ENCODE peak calls at places on chromosomes 11 and 22, in four cellular contexts. One of them, this sample, is unnamed.
A peak's percentile ranks its signal among the peaks of the same experiment; 100 is the strongest.

GRCh38 chr11:19734171-19734570 is 21.5 kb downstream of the NAV2 start:
- DNase-seq in Panc1: no peak
- DNase-seq in K562: no peak
- DNase-seq in HepG2: no peak
- DNase-seq in this sample: no peak

GRCh38 chr11:22927793-22928192 is 67.5 kb upstream of the CCDC179 start:
- DNase-seq in Panc1: no peak
- DNase-seq in K562: no peak
- DNase-seq in HepG2: no peak
- DNase-seq in this sample: no peak

GRCh38 chr22:22431271-22432220 is 77.0 kb downstream of the ZNF280B start:
- DNase-seq in Panc1: peak; percentile 24
- DNase-seq in K562: peak; percentile 99
- DNase-seq in HepG2: peak; percentile 49
- DNase-seq in this sample: peak; percentile 34

GRCh38 chr11:131713529-131714134 is 343.2 kb downstream of the NTM start:
- DNase-seq in Panc1: no peak
- DNase-seq in K562: no peak
- DNase-seq in HepG2: peak; percentile 3
- DNase-seq in this sample: no peak

GRCh38 chr11:101617735-101618332 is 34.0 kb upstream of the TRPC6 start:
- DNase-seq in Panc1: no peak
- DNase-seq in K562: no peak
- DNase-seq in HepG2: no peak
- DNase-seq in this sample: no peak

GRCh38 chr11:70060611-70061293 is 17.4 kb upstream of the ANO1 start:
- DNase-seq in Panc1: no peak
- DNase-seq in K562: no peak
- DNase-seq in HepG2: no peak
- DNase-seq in this sample: no peak

GRCh38 chr11:117912497-117912896 is 16.7 kb downstream of the TMPRSS13 start:
- DNase-seq in Panc1: no peak
- DNase-seq in K562: no peak
- DNase-seq in HepG2: no peak
- DNase-seq in this sample: no peak

GRCh38 chr22:20658433-20659222 is 115.3 kb upstream of the SERPIND1 start:
- DNase-seq in Panc1: no peak
- DNase-seq in K562: peak; percentile 19
- DNase-seq in HepG2: no peak
- DNase-seq in this sample: no peak

GRCh38 chr22:21450320-21450831 is 16.8 kb upstream of the TMEM191C start:
- DNase-seq in Panc1: no peak
- DNase-seq in K562: no peak
- DNase-seq in HepG2: no peak
- DNase-seq in this sample: no peak

GRCh38 chr11:19951558-19952083 is 208.7 kb downstream of the DBX1 start:
- DNase-seq in Panc1: peak; percentile 25
- DNase-seq in K562: peak; percentile 57
- DNase-seq in HepG2: peak; percentile 70
- DNase-seq in this sample: peak; percentile 32

DNA sequence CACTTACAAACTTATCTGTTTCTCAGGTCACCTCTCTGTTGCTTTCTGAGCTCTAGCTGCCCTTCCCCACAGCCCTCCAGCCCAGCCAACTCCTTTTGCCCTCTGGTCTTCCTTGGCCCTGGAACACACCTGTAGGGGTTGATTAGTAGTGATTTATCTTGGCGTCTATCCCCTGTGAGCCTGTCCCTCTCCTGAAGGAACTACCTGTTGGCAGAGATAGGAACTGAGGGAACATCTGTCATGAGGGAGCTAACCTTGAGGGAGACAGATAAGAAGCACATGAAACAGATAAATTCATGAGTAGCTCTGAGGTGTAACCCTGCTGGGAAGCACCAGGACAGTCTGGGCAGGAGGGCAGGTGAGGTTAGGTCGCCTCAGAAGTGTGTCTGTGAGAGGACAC is 38.9 kb downstream of the CABIN1 start:
- DNase-seq in Panc1: no peak
- DNase-seq in K562: no peak
- DNase-seq in HepG2: no peak
- DNase-seq in this sample: no peak
- TF ChIP-seq SIN3A in Panc1: no peak
- TF ChIP-seq SIN3A in K562: no peak
- TF ChIP-seq SIN3A in HepG2: no peak
- TF ChIP-seq SIN3A in this sample: no peak

GRCh38 chr11:115477410-115477809 is 26.8 kb downstream of the CADM1 start:
- DNase-seq in Panc1: no peak
- DNase-seq in K562: no peak
- DNase-seq in HepG2: no peak
- DNase-seq in this sample: no peak
- TF ChIP-seq TCF7L2 in Panc1: no peak
- TF ChIP-seq TCF7L2 in K562: no peak
- TF ChIP-seq TCF7L2 in HepG2: no peak
- TF ChIP-seq TCF7L2 in this sample: no peak

GRCh38 chr11:94449029-94449428 is 44.6 kb downstream of the MRE11 start:
- DNase-seq in Panc1: no peak
- DNase-seq in K562: no peak
- DNase-seq in HepG2: no peak
- DNase-seq in this sample: no peak

GRCh38 chr11:94450061-94450460 is 43.6 kb downstream of the MRE11 start:
- DNase-seq in Panc1: peak; percentile 18
- DNase-seq in K562: no peak
- DNase-seq in HepG2: no peak
- DNase-seq in this sample: no peak

GRCh38 chr11:94445641-94446040 is 44.4 kb upstream of the GPR83 start:
- DNase-seq in Panc1: no peak
- DNase-seq in K562: no peak
- DNase-seq in HepG2: no peak
- DNase-seq in this sample: no peak

GRCh38 chr11:94452988-94453387 is 40.7 kb downstream of the MRE11 start:
- DNase-seq in Panc1: no peak
- DNase-seq in K562: no peak
- DNase-seq in HepG2: no peak
- DNase-seq in this sample: no peak

GRCh38 chr11:94449437-94449836 is 44.2 kb downstream of the MRE11 start:
- DNase-seq in Panc1: peak; percentile 99
- DNase-seq in K562: no peak
- DNase-seq in HepG2: peak; percentile 83
- DNase-seq in this sample: no peak
- TF ChIP-seq SIN3A in Panc1: no peak
- TF ChIP-seq SIN3A in K562: no peak
- TF ChIP-seq SIN3A in HepG2: no peak
- TF ChIP-seq SIN3A in this sample: no peak

GRCh38 chr11:95652002-95652472 is 137.5 kb downstream of the FAM76B start:
- DNase-seq in Panc1: no peak
- DNase-seq in K562: no peak
- DNase-seq in HepG2: no peak
- DNase-seq in this sample: no peak
- TF ChIP-seq TCF7L2 in Panc1: no peak
- TF ChIP-seq TCF7L2 in K562: no peak
- TF ChIP-seq TCF7L2 in HepG2: no peak
- TF ChIP-seq TCF7L2 in this sample: no peak

GRCh38 chr11:94183251-94183885 is 54.7 kb downstream of the PANX1 start:
- DNase-seq in Panc1: no peak
- DNase-seq in K562: no peak
- DNase-seq in HepG2: no peak
- DNase-seq in this sample: no peak

GRCh38 chr11:94185387-94186084 is 56.9 kb downstream of the PANX1 start:
- DNase-seq in Panc1: no peak
- DNase-seq in K562: no peak
- DNase-seq in HepG2: no peak
- DNase-seq in this sample: no peak

GRCh38 chr11:94183886-94184264 is 55.2 kb downstream of the PANX1 start:
- DNase-seq in Panc1: peak; percentile 42
- DNase-seq in K562: peak; percentile 61
- DNase-seq in HepG2: peak; percentile 33
- DNase-seq in this sample: peak; percentile 49

GRCh38 chr11:94184861-94185260 is 56.2 kb downstream of the PANX1 start:
- DNase-seq in Panc1: no peak
- DNase-seq in K562: no peak
- DNase-seq in HepG2: no peak
- DNase-seq in this sample: no peak

GRCh38 chr11:94184362-94184761 is 55.7 kb downstream of the PANX1 start:
- DNase-seq in Panc1: no peak
- DNase-seq in K562: no peak
- DNase-seq in HepG2: no peak
- DNase-seq in this sample: no peak
- TF ChIP-seq SIN3A in Panc1: no peak
- TF ChIP-seq SIN3A in K562: no peak
- TF ChIP-seq SIN3A in HepG2: no peak
- TF ChIP-seq SIN3A in this sample: no peak

GRCh38 chr11:126140932-126141291 is 70.5 kb downstream of the RPUSD4 start:
- DNase-seq in Panc1: no peak
- DNase-seq in K562: no peak
- DNase-seq in HepG2: no peak
- DNase-seq in this sample: no peak
- TF ChIP-seq TCF7L2 in Panc1: no peak
- TF ChIP-seq TCF7L2 in K562: no peak
- TF ChIP-seq TCF7L2 in HepG2: no peak
- TF ChIP-seq TCF7L2 in this sample: no peak

GRCh38 chr11:75873417-75874148 is 58.6 kb downstream of the UVRAG start:
- DNase-seq in Panc1: no peak
- DNase-seq in K562: no peak
- DNase-seq in HepG2: no peak
- DNase-seq in this sample: no peak

GRCh38 chr11:75869661-75870455 is 54.8 kb downstream of the UVRAG start:
- DNase-seq in Panc1: no peak
- DNase-seq in K562: no peak
- DNase-seq in HepG2: no peak
- DNase-seq in this sample: no peak

GRCh38 chr11:75868990-75869389 is 54.0 kb downstream of the UVRAG start:
- DNase-seq in Panc1: no peak
- DNase-seq in K562: no peak
- DNase-seq in HepG2: no peak
- DNase-seq in this sample: no peak

GRCh38 chr11:75874942-75875341 is 59.9 kb downstream of the UVRAG start:
- DNase-seq in Panc1: no peak
- DNase-seq in K562: no peak
- DNase-seq in HepG2: no peak
- DNase-seq in this sample: no peak

DNA sequence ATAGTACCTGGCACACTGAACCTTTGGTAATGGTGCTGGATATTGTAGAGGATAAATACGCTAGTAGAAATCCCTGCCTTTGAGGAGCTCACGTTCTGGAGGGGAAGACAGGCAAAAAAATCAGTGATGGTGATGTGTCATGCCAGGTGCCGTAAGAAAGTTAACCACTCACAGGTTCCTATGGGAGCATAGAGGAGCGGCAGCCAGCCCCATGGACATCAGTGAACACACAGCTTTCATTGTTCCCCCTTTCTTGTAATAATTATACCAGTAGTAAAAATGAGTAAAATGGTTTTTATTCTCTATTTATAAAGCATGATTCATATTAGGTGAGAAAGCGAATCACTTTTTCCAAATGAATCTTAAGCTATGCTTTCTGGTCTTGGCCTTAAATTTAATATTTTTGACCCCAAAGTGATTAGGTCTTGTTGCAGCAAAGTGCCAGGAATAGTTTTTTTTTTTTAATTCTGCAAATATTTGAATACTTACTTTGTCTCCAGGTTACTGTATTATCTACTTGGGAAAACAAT is 57.9 kb downstream of the UVRAG start:
- DNase-seq in Panc1: no peak
- DNase-seq in K562: no peak
- DNase-seq in HepG2: no peak
- DNase-seq in this sample: no peak
- TF ChIP-seq SIN3A in Panc1: no peak
- TF ChIP-seq SIN3A in K562: no peak
- TF ChIP-seq SIN3A in HepG2: no peak
- TF ChIP-seq SIN3A in this sample: no peak

DNA sequence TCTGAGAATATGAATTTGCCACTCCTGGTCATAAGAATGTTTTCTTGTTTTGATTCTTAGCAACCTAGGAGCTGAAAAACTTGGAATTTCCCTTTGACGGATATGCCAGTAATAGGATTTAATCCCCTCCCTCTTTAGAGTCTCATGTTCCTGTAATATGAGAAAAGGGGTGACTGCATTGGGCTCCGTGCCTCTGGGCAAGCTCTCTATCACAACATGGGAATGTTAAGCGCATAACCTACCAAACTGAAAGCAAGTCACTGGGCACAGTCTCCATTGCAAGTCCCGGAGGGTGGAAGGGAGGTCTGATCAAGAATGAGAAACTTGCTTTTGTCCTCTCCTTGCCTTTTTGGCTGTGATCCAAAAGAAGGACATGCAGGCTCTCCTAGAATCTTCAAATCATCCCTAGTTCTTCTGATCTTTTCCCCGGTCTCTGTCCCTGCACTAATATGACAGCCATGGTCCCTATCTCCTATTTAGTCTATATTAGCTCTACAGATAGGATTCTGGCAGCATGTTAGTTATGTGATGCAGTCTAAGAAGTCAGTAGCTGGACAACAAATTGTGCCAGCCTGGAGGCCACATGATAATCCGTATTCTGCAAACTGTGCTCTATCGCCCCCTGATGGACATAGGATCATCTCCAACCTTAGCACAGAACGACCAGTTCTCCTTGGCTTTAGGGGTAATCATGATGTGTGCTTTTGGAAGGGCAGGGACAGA is 11.7 kb downstream of the OR10D3 start:
- DNase-seq in Panc1: peak; percentile 33
- DNase-seq in K562: peak; percentile 48
- DNase-seq in HepG2: peak; percentile 50
- DNase-seq in this sample: peak; percentile 57
- TF ChIP-seq TCF7L2 in Panc1: no peak
- TF ChIP-seq TCF7L2 in K562: no peak
- TF ChIP-seq TCF7L2 in HepG2: no peak
- TF ChIP-seq TCF7L2 in this sample: no peak

DNA sequence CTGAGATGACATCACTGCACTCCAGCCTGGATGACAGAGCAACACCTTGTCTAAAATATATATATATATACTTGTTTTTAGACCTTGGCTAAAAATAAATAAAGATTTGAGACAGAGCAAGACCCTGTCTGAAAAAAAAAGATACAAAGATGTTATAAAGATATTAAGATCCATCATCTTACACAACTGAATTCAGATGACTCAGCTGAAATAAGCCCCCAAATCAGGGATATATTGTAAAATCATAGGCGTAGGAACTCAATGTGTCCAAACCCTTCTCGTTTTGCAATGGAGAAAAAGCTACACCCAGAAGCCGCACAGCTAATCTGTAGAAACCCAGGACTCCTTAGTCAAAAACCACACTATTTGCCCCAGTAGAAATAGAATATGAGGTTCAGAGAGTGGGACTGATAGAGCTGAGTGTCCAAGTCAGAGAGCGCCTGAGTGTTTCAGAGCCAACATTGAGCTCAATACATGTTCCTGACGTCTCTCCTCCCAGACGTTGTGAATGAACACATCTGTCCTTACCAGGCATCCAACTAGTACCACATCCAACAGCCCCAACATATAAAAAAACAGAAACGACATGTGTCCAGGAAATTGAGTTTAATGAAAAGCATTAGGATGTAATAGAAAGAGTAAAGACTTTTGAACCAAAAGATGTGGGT is 207.9 kb upstream of the BLID start:
- DNase-seq in Panc1: no peak
- DNase-seq in K562: no peak
- DNase-seq in HepG2: no peak
- DNase-seq in this sample: no peak
- TF ChIP-seq SIN3A in Panc1: no peak
- TF ChIP-seq SIN3A in K562: no peak
- TF ChIP-seq SIN3A in HepG2: no peak
- TF ChIP-seq SIN3A in this sample: no peak